ENCODE peak calls at places on chromosomes 11 and 22, in eight cellular contexts. One of them, this sample, is unnamed.

GRCh38 chr11:119615003-119615878 is 113.8 kb downstream of the NECTIN1 start:
- DNase-seq in cardiac fibroblast: peak
- DNase-seq in B cell: no peak
- DNase-seq in Calu3: peak
- DNase-seq in epithelial cell of esophagus: peak
- DNase-seq in coronary artery: no peak
- DNase-seq in tibial artery: no peak
- DNase-seq in adrenal gland: no peak
- DNase-seq in this sample: no peak

GRCh38 chr11:8098361-8098760 is 17.4 kb downstream of the TUB start:
- DNase-seq in B cell: no peak
- DNase-seq in tibial artery: no peak
- DNase-seq in coronary artery: no peak
- DNase-seq in adrenal gland: no peak
- DNase-seq in cardiac fibroblast: peak
- DNase-seq in Calu3: no peak
- DNase-seq in epithelial cell of esophagus: peak
- DNase-seq in this sample: no peak

GRCh38 chr22:48785792-48786678 is 1041.6 kb downstream of the BRD1 start:
- DNase-seq in adrenal gland: no peak
- DNase-seq in epithelial cell of esophagus: no peak
- DNase-seq in coronary artery: no peak
- DNase-seq in Calu3: no peak
- DNase-seq in cardiac fibroblast: no peak
- DNase-seq in B cell: no peak
- DNase-seq in tibial artery: no peak
- DNase-seq in this sample: no peak

GRCh38 chr22:47879346-47879745 is 1116.9 kb downstream of the TBC1D22A start:
- DNase-seq in coronary artery: no peak
- DNase-seq in B cell: no peak
- DNase-seq in epithelial cell of esophagus: no peak
- DNase-seq in cardiac fibroblast: no peak
- DNase-seq in Calu3: no peak
- DNase-seq in tibial artery: no peak
- DNase-seq in adrenal gland: no peak
- DNase-seq in this sample: no peak

GRCh38 chr11:61724437-61724836 is 28.0 kb upstream of the MYRF start:
- DNase-seq in tibial artery: no peak
- DNase-seq in adrenal gland: no peak
- DNase-seq in Calu3: no peak
- DNase-seq in cardiac fibroblast: no peak
- DNase-seq in coronary artery: no peak
- DNase-seq in epithelial cell of esophagus: no peak
- DNase-seq in B cell: no peak
- DNase-seq in this sample: no peak

GRCh38 chr22:17811119-17811518 is 36.9 kb upstream of the BID start:
- DNase-seq in epithelial cell of esophagus: no peak
- DNase-seq in coronary artery: no peak
- DNase-seq in Calu3: no peak
- DNase-seq in B cell: no peak
- DNase-seq in adrenal gland: no peak
- DNase-seq in cardiac fibroblast: no peak
- DNase-seq in tibial artery: no peak
- DNase-seq in this sample: no peak

GRCh38 chr11:12053606-12054361 is 45.4 kb upstream of the DKK3 start:
- DNase-seq in cardiac fibroblast: peak
- DNase-seq in coronary artery: no peak
- DNase-seq in Calu3: no peak
- DNase-seq in epithelial cell of esophagus: no peak
- DNase-seq in B cell: no peak
- DNase-seq in tibial artery: peak
- DNase-seq in adrenal gland: no peak
- DNase-seq in this sample: no peak

GRCh38 chr11:8018742-8019631 is 31.9 kb downstream of the EIF3F start:
- DNase-seq in adrenal gland: peak
- DNase-seq in tibial artery: peak
- DNase-seq in Calu3: peak
- DNase-seq in coronary artery: peak
- DNase-seq in cardiac fibroblast: peak
- DNase-seq in B cell: peak
- DNase-seq in epithelial cell of esophagus: peak
- DNase-seq in this sample: peak

GRCh38 chr22:29658171-29658570 is 54.7 kb downstream of the NF2 start:
- DNase-seq in adrenal gland: no peak
- DNase-seq in B cell: no peak
- DNase-seq in Calu3: no peak
- DNase-seq in coronary artery: no peak
- DNase-seq in cardiac fibroblast: no peak
- DNase-seq in epithelial cell of esophagus: no peak
- DNase-seq in tibial artery: no peak
- DNase-seq in this sample: no peak

GRCh38 chr22:23248583-23248982 is 68.3 kb downstream of the BCR start:
- DNase-seq in Calu3: peak
- DNase-seq in coronary artery: no peak
- DNase-seq in B cell: no peak
- DNase-seq in tibial artery: no peak
- DNase-seq in cardiac fibroblast: peak
- DNase-seq in epithelial cell of esophagus: peak
- DNase-seq in adrenal gland: no peak
- DNase-seq in this sample: no peak

GRCh38 chr22:31230155-31230870 is 18.2 kb downstream of the LIMK2 start:
- DNase-seq in coronary artery: no peak
- DNase-seq in Calu3: no peak
- DNase-seq in epithelial cell of esophagus: no peak
- DNase-seq in tibial artery: no peak
- DNase-seq in B cell: no peak
- DNase-seq in adrenal gland: peak
- DNase-seq in cardiac fibroblast: peak
- DNase-seq in this sample: no peak

GRCh38 chr22:38941488-38941987 is 15.9 kb upstream of the APOBEC3A start:
- DNase-seq in B cell: peak
- DNase-seq in tibial artery: no peak
- DNase-seq in epithelial cell of esophagus: no peak
- DNase-seq in Calu3: no peak
- DNase-seq in cardiac fibroblast: no peak
- DNase-seq in adrenal gland: peak
- DNase-seq in coronary artery: no peak
- DNase-seq in this sample: no peak

GRCh38 chr11:16741473-16741872 is 3.0 kb downstream of the C11orf58 start:
- DNase-seq in coronary artery: no peak
- DNase-seq in epithelial cell of esophagus: no peak
- DNase-seq in tibial artery: no peak
- DNase-seq in adrenal gland: no peak
- DNase-seq in B cell: no peak
- DNase-seq in Calu3: no peak
- DNase-seq in cardiac fibroblast: no peak
- DNase-seq in this sample: no peak

GRCh38 chr11:66237867-66238266 is 30.6 kb upstream of the RAB1B start:
- DNase-seq in epithelial cell of esophagus: no peak
- DNase-seq in Calu3: no peak
- DNase-seq in B cell: no peak
- DNase-seq in cardiac fibroblast: no peak
- DNase-seq in adrenal gland: no peak
- DNase-seq in coronary artery: no peak
- DNase-seq in tibial artery: no peak
- DNase-seq in this sample: no peak
- TF ChIP-seq CTCF in epithelial cell of esophagus: no peak
- TF ChIP-seq CTCF in Calu3: no peak
- TF ChIP-seq CTCF in B cell: no peak
- TF ChIP-seq CTCF in cardiac fibroblast: no peak
- TF ChIP-seq CTCF in adrenal gland: no peak
- TF ChIP-seq CTCF in coronary artery: no peak
- TF ChIP-seq CTCF in tibial artery: no peak
- TF ChIP-seq CTCF in this sample: no peak

DNA sequence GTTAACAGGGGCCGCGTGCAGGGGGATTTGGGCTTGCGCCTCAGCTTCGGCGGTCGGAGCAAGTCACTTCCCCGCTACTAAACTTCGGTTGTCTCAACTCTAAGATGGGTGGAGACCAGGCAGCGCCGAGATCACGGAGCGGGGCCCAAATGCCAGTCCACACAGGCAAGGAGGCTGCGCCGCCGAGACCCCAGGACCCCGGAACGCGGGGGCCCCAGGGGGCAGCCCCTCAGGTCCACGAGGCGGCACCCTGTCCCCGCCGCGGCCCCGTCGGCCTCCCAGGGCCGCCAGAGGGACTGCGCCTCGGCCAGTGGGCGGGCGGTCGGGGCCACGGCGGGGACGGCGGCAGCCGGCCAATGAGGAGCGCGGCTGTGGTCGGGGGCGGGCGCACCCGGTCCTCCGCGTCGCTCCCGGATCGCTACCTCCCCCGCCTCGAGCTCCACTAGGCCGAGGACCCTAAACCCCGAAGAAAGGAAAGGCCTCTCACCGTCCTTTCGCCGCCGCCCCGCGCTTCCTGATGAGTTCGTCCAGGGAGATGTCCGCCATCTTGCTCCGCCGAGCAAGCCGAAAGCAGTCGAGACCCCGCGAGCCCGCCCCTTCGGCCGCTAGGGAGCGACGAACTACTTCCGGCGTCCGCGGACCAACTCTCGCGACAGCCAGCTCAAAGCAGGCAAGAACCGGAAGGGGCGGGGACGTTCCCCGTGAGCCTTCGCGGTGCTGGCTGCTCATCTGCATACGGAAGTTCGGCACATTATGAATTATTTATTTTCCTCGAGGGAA is at the start of gene POLDIP3:
- DNase-seq in Calu3: peak
- DNase-seq in coronary artery: peak
- DNase-seq in cardiac fibroblast: peak
- DNase-seq in tibial artery: peak
- DNase-seq in adrenal gland: peak
- DNase-seq in B cell: peak
- DNase-seq in epithelial cell of esophagus: peak
- DNase-seq in this sample: peak
- TF ChIP-seq CTCF in Calu3: no peak
- TF ChIP-seq CTCF in coronary artery: peak
- TF ChIP-seq CTCF in cardiac fibroblast: peak
- TF ChIP-seq CTCF in tibial artery: peak
- TF ChIP-seq CTCF in adrenal gland: no peak
- TF ChIP-seq CTCF in B cell: no peak
- TF ChIP-seq CTCF in epithelial cell of esophagus: peak
- TF ChIP-seq CTCF in this sample: no peak

GRCh38 chr11:117528061-117528780 is 200.6 kb downstream of the CEP164 start:
- DNase-seq in Calu3: no peak
- DNase-seq in epithelial cell of esophagus: no peak
- DNase-seq in cardiac fibroblast: no peak
- DNase-seq in B cell: no peak
- DNase-seq in coronary artery: no peak
- DNase-seq in tibial artery: no peak
- DNase-seq in adrenal gland: no peak
- DNase-seq in this sample: no peak
- TF ChIP-seq CTCF in Calu3: no peak
- TF ChIP-seq CTCF in epithelial cell of esophagus: no peak
- TF ChIP-seq CTCF in cardiac fibroblast: no peak
- TF ChIP-seq CTCF in B cell: no peak
- TF ChIP-seq CTCF in coronary artery: no peak
- TF ChIP-seq CTCF in tibial artery: no peak
- TF ChIP-seq CTCF in adrenal gland: no peak
- TF ChIP-seq CTCF in this sample: no peak

GRCh38 chr11:6655790-6656580 is at the start of gene DCHS1:
- DNase-seq in coronary artery: no peak
- DNase-seq in epithelial cell of esophagus: no peak
- DNase-seq in adrenal gland: no peak
- DNase-seq in B cell: peak
- DNase-seq in cardiac fibroblast: no peak
- DNase-seq in Calu3: no peak
- DNase-seq in tibial artery: no peak
- DNase-seq in this sample: peak

GRCh38 chr11:6656581-6656915 is 939 bp upstream of the DCHS1 start:
- DNase-seq in adrenal gland: no peak
- DNase-seq in coronary artery: no peak
- DNase-seq in B cell: no peak
- DNase-seq in cardiac fibroblast: no peak
- DNase-seq in epithelial cell of esophagus: no peak
- DNase-seq in Calu3: no peak
- DNase-seq in tibial artery: no peak
- DNase-seq in this sample: no peak

GRCh38 chr11:6658647-6659046 is 3.0 kb upstream of the DCHS1 start:
- DNase-seq in epithelial cell of esophagus: no peak
- DNase-seq in adrenal gland: no peak
- DNase-seq in Calu3: no peak
- DNase-seq in coronary artery: no peak
- DNase-seq in cardiac fibroblast: no peak
- DNase-seq in tibial artery: no peak
- DNase-seq in B cell: no peak
- DNase-seq in this sample: no peak

GRCh38 chr11:6656936-6657335 is 1.3 kb upstream of the DCHS1 start:
- DNase-seq in coronary artery: no peak
- DNase-seq in B cell: no peak
- DNase-seq in cardiac fibroblast: no peak
- DNase-seq in epithelial cell of esophagus: no peak
- DNase-seq in adrenal gland: no peak
- DNase-seq in Calu3: no peak
- DNase-seq in tibial artery: no peak
- DNase-seq in this sample: no peak

DNA sequence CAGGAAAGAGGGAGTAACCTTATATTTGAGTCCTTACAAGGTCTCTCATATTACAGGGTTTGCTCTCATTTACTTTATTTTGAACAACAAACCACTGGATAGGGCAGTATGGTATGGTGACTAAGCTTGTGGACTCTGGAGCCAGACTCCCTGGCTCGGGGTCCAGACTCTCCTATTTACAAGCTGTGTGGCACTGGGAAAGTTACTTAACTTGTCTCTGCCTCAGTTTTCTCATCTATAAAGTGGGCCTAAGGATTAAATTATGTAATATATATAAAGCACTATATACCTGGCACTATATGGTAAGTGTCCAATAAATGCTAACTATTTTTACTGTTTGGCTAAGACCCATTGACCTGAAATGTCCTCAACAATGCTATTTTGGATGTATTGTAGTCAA is 1.7 kb upstream of the DCHS1 start:
- DNase-seq in Calu3: no peak
- DNase-seq in epithelial cell of esophagus: no peak
- DNase-seq in B cell: no peak
- DNase-seq in coronary artery: no peak
- DNase-seq in tibial artery: no peak
- DNase-seq in adrenal gland: no peak
- DNase-seq in cardiac fibroblast: no peak
- DNase-seq in this sample: no peak
- TF ChIP-seq CTCF in Calu3: no peak
- TF ChIP-seq CTCF in epithelial cell of esophagus: no peak
- TF ChIP-seq CTCF in B cell: no peak
- TF ChIP-seq CTCF in coronary artery: no peak
- TF ChIP-seq CTCF in tibial artery: no peak
- TF ChIP-seq CTCF in adrenal gland: no peak
- TF ChIP-seq CTCF in cardiac fibroblast: no peak
- TF ChIP-seq CTCF in this sample: no peak

This sample was measured in endothelial cell.